ENCODE peak calls at places on chromosomes 3 and 15, in four cellular contexts. P is HAP-1; U is BE2C; K is stimulated activated CD8-positive, alpha-beta memory T cell treated with anti-CD3 and anti-CD28 coated beads, Interleukin-7, amount 100 ng/mL, for 1 hour. Q is an unnamed sample.
A peak's percentile ranks its signal among the peaks of the same experiment; 100 is the strongest.

GRCh38 chr3:119778811-119779210 is 3.1 kb upstream of the NR1I2 start:
- DNase-seq in U (no peak), K (no peak), P (no peak), Q (no peak)

GRCh38 chr15:77543159-77543882 is 89.4 kb downstream of the LINGO1 start:
- DNase-seq in K (peak; percentile 51), U (peak; percentile 92), P (peak; percentile 96), Q (peak; percentile 50)

GRCh38 chr15:63029701-63030100 is 12.8 kb upstream of the TPM1 start:
- DNase-seq in P (no peak), U (no peak), K (no peak), Q (no peak)

GRCh38 chr15:69008056-69008455 is 6.4 kb upstream of the NOX5 start:
- DNase-seq in K (no peak), U (no peak), P (no peak), Q (no peak)

GRCh38 chr3:55160241-55160877 is 232.5 kb upstream of the LRTM1 start:
- DNase-seq in P (no peak), K (no peak), U (peak; percentile 18), Q (no peak)

GRCh38 chr3:139096670-139097069 is 52.0 kb upstream of the PRR23C start:
- DNase-seq in P (no peak), K (no peak), U (no peak), Q (no peak)

GRCh38 chr3:17894434-17895060 is 152.1 kb upstream of the TBC1D5 start:
- DNase-seq in K (no peak), P (peak; percentile 86), U (peak; percentile 50), Q (no peak)

GRCh38 chr15:100383302-100384107 is 41.7 kb upstream of the ADAMTS17 start:
- DNase-seq in U (peak; percentile 30), P (peak; percentile 33), K (no peak), Q (no peak)

GRCh38 chr3:187982149-187982548 is 171.8 kb upstream of the LPP start:
- DNase-seq in P (no peak), K (no peak), U (no peak), Q (no peak)

GRCh38 chr3:50890688-50891344 is 216.1 kb downstream of the DOCK3 start:
- DNase-seq in U (no peak), K (no peak), P (no peak), Q (no peak)

GRCh38 chr15:35741881-35742280 is 195.9 kb upstream of the DPH6 start:
- DNase-seq in P (no peak), U (no peak), K (no peak), Q (no peak)

GRCh38 chr3:175763948-175764347 is 904.8 kb downstream of the NAALADL2 start:
- DNase-seq in P (no peak), U (no peak), K (no peak), Q (no peak)

GRCh38 chr15:63124506-63124905 is 2.8 kb downstream of the LACTB start:
- DNase-seq in P (no peak), U (no peak), K (no peak), Q (no peak)

GRCh38 chr3:98775459-98775858 is 12.3 kb downstream of the ST3GAL6 start:
- DNase-seq in U (no peak), P (no peak), K (no peak), Q (no peak)

GRCh38 chr3:114128826-114129225 is 50.0 kb downstream of the DRD3 start:
- DNase-seq in K (no peak), P (no peak), U (no peak), Q (no peak)

GRCh38 chr3:171982829-171983228 is 56.5 kb upstream of the FNDC3B start:
- DNase-seq in K (no peak), P (no peak), U (no peak), Q (no peak)

GRCh38 chr3:156174229-156174847 is 54.0 kb downstream of the KCNAB1 start:
- DNase-seq in U (peak; percentile 36), K (no peak), P (no peak), Q (no peak)

GRCh38 chr15:35290301-35290721 is 205.2 kb upstream of the NANOGP8 start:
- DNase-seq in K (no peak), P (no peak), U (peak; percentile 60), Q (no peak)

GRCh38 chr3:3799173-3800075 is at the start of gene LRRN1:
- DNase-seq in U (no peak), K (peak; percentile 27), P (peak; percentile 90), Q (no peak)

GRCh38 chr3:149005424-149005823 is 14.1 kb downstream of the GYG1 start:
- DNase-seq in P (no peak), U (no peak), K (no peak), Q (no peak)

GRCh38 chr3:24375947-24376384 is 118.7 kb downstream of the THRB start:
- DNase-seq in U (no peak), K (no peak), P (no peak), Q (no peak)

GRCh38 chr3:116445291-116445841 is at the start of gene LSAMP:
- DNase-seq in P (no peak), U (peak; percentile 59), K (no peak), Q (no peak)

GRCh38 chr3:148881286-148881685 is 16.2 kb downstream of the CPA3 start:
- DNase-seq in K (no peak), U (no peak), P (no peak), Q (no peak)

GRCh38 chr3:117146571-117146970 is 437.0 kb downstream of the TUSC7 start:
- DNase-seq in U (no peak), K (no peak), P (no peak), Q (no peak)

GRCh38 chr3:190983875-190984274 is 121.4 kb upstream of the GMNC start:
- DNase-seq in K (no peak), U (no peak), P (no peak), Q (no peak)

Q was measured in activated CD4-positive, CD25-positive, alpha-beta regulatory T cell.